ENCODE peak calls at places on chromosomes 6 and 20, in six cellular contexts. M, X, C, V, Z and O are unnamed samples.

GRCh38 chr6:150001295-150001990 is 23.9 kb downstream of the RAET1L start:
- DNase-seq in M (no peak), X (no peak), C (no peak), V (no peak), Z (no peak), O (no peak)

GRCh38 chr20:11144114-11144513 is 470.3 kb upstream of the JAG1 start:
- DNase-seq in M (no peak), X (no peak), C (no peak), V (no peak), Z (no peak), O (no peak)

GRCh38 chr6:87900160-87900698 is 147.4 kb upstream of the SPACA1 start:
- DNase-seq in M (no peak), X (no peak), C (no peak), V (no peak), Z (no peak), O (no peak)

GRCh38 chr6:109239918-109240321 is 142.3 kb downstream of the CD164 start:
- DNase-seq in M (no peak), X (no peak), C (no peak), V (no peak), Z (no peak), O (no peak)

GRCh38 chr20:52313335-52313963 is 121.9 kb upstream of the ZFP64 start:
- DNase-seq in M (no peak), X (peak; percentile 35), C (no peak), V (no peak), Z (no peak), O (no peak)

GRCh38 chr6:116764961-116765841 is at the start of gene FAM162B:
- DNase-seq in M (peak; percentile 42), X (peak; percentile 58), C (no peak), V (peak; percentile 89), Z (no peak), O (peak; percentile 8)

GRCh38 chr6:1498491-1499113 is 109.2 kb downstream of the FOXF2 start:
- DNase-seq in M (no peak), X (no peak), C (no peak), V (no peak), Z (no peak), O (no peak)

GRCh38 chr6:43997342-43997677 is 129.9 kb downstream of the MRPL14 start:
- DNase-seq in M (no peak), X (peak; percentile 1), C (no peak), V (no peak), Z (peak; percentile 47), O (peak; percentile 57)

GRCh38 chr20:15895126-15895525 is 678.1 kb downstream of the KIF16B start:
- DNase-seq in M (no peak), X (no peak), C (no peak), V (no peak), Z (no peak), O (no peak)

GRCh38 chr20:44479643-44480042 is 4.0 kb downstream of the TTPAL start:
- DNase-seq in M (no peak), X (no peak), C (no peak), V (no peak), Z (no peak), O (no peak)

GRCh38 chr6:161001421-161001820 is 9.9 kb downstream of the MAP3K4 start:
- DNase-seq in M (peak; percentile 23), X (no peak), C (no peak), V (no peak), Z (no peak), O (no peak)

GRCh38 chr6:117440558-117441525 is 15.1 kb upstream of the ROS1 start:
- DNase-seq in M (no peak), X (no peak), C (no peak), V (no peak), Z (no peak), O (no peak)

GRCh38 chr20:44018684-44019637 is 104.3 kb downstream of the TOX2 start:
- DNase-seq in M (no peak), X (no peak), C (no peak), V (no peak), Z (no peak), O (no peak)

GRCh38 chr6:16762547-16763477 is 1.6 kb upstream of the ATXN1 start:
- DNase-seq in M (no peak), X (peak; percentile 65), C (peak; percentile 58), V (peak; percentile 87), Z (peak; percentile 80), O (peak; percentile 71)

GRCh38 chr6:42100029-42100901 is 42.2 kb downstream of the C6orf132 start:
- DNase-seq in M (no peak), X (no peak), C (no peak), V (no peak), Z (no peak), O (peak; percentile 42)

GRCh38 chr6:18405477-18406293 is 18.5 kb downstream of the RNF144B start:
- DNase-seq in M (no peak), X (no peak), C (no peak), V (no peak), Z (no peak), O (no peak)

GRCh38 chr20:36777152-36777551 is 3.6 kb upstream of the DSN1 start:
- DNase-seq in M (no peak), X (no peak), C (no peak), V (no peak), Z (no peak), O (no peak)

GRCh38 chr6:20707166-20707485 is 172.9 kb downstream of the CDKAL1 start:
- DNase-seq in M (no peak), X (no peak), C (no peak), V (no peak), Z (no peak), O (no peak)

GRCh38 chr6:3063733-3064700 is 4.3 kb upstream of the RIPK1 start:
- DNase-seq in M (peak; percentile 89), X (peak; percentile 93), C (peak; percentile 96), V (peak; percentile 99), Z (peak; percentile 97), O (peak; percentile 97)

GRCh38 chr6:108117427-108118358 is 43.2 kb upstream of the OSTM1 start:
- DNase-seq in M (no peak), X (peak; percentile 54), C (peak; percentile 52), V (peak; percentile 92), Z (no peak), O (peak; percentile 51)

GRCh38 chr20:21105429-21106170 is 558 bp downstream of the LINC00237 start:
- DNase-seq in M (no peak), X (no peak), C (no peak), V (peak; percentile 74), Z (no peak), O (no peak)

GRCh38 chr20:38601216-38602184 is at the start of gene ARHGAP40:
- DNase-seq in M (no peak), X (no peak), C (peak; percentile 51), V (peak; percentile 81), Z (no peak), O (peak; percentile 11)

GRCh38 chr20:17625246-17626051 is 55.6 kb downstream of the DSTN start:
- DNase-seq in M (no peak), X (peak; percentile 35), C (no peak), V (peak; percentile 59), Z (peak; percentile 55), O (no peak)

GRCh38 chr6:124536157-124536556 is 426.1 kb upstream of the RNF217 start:
- DNase-seq in M (no peak), X (no peak), C (no peak), V (no peak), Z (no peak), O (no peak)

GRCh38 chr6:31729979-31730630 is 1.0 kb upstream of the DDAH2 start:
- DNase-seq in M (peak; percentile 93), X (peak; percentile 97), C (peak; percentile 83), V (peak; percentile 97), Z (peak; percentile 95), O (peak; percentile 90)

GRCh38 chr20:5996765-5997164 is 46.3 kb downstream of the MCM8 start:
- DNase-seq in M (no peak), X (no peak), C (no peak), V (no peak), Z (no peak), O (peak; percentile 22)

GRCh38 chr6:155770856-155771255 is 315.2 kb upstream of the NOX3 start:
- DNase-seq in M (no peak), X (no peak), C (no peak), V (no peak), Z (no peak), O (no peak)

GRCh38 chr20:23023621-23024187 is 11.4 kb upstream of the SSTR4 start:
- DNase-seq in M (no peak), X (no peak), C (no peak), V (no peak), Z (no peak), O (no peak)

GRCh38 chr20:4961746-4962145 is 39.6 kb downstream of the SLC23A2 start:
- DNase-seq in M (peak; percentile 36), X (no peak), C (no peak), V (no peak), Z (no peak), O (no peak)

GRCh38 chr6:147418523-147418922 is 90.0 kb upstream of the SAMD5 start:
- DNase-seq in M (no peak), X (no peak), C (no peak), V (no peak), Z (no peak), O (no peak)
- TF ChIP-seq POLR2A in M (no peak), X (no peak), C (no peak), V (no peak), Z (no peak), O (no peak)

GRCh38 chr20:59004763-59005522 is 2.1 kb downstream of the CTSZ start:
- DNase-seq in M (peak; percentile 55), X (no peak), C (peak; percentile 48), V (peak; percentile 54), Z (no peak), O (peak; percentile 86)
- TF ChIP-seq EP300 in M (peak; percentile 25), X (no peak), C (no peak), V (no peak), Z (no peak), O (no peak)

DNA sequence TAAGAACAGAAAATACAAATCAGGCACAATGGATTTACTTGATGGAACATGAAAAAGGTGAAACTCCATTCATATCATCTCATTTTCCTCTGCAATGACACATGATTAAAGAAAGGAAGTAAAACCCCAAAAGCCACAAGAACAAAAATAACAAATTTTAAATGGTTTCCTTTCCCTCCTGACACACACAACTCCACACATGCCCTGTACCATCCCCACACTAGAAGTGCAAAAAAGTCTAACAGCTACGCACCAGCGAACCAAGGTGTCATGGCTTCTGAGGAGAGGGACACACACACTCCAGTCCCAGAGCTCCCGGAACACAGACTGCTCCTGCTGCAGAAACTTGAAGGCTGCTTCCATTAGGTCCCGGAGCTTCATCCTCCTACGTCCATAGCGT is 25.3 kb downstream of the MDN1 start:
- DNase-seq in M (no peak), X (no peak), C (no peak), V (no peak), Z (no peak), O (no peak)
- H3K36me3 ChIP-seq in M (peaks cover 72% of the 10 kb centered on the region), X (no peaks in the 10 kb centered on the region), C (peaks cover 79% of the 10 kb centered on the region), V (peaks cover 58% of the 10 kb centered on the region), Z (peaks cover 58% of the 10 kb centered on the region), O (no peaks in the 10 kb centered on the region)

GRCh38 chr20:58993332-58994248 is 12.5 kb downstream of the NELFCD start:
- DNase-seq in M (no peak), X (no peak), C (no peak), V (no peak), Z (peak; percentile 32), O (no peak)
- TF ChIP-seq POLR2A in M (no peak), X (no peak), C (no peak), V (no peak), Z (no peak), O (no peak)